ENCODE peak calls at places on chromosome 20, in six cellular contexts. U, O, J, D, T and L are unnamed samples.

GRCh38 chr20:64009811-64010387 is 26.1 kb upstream of the C20orf204 start:
- DNase-seq in U (no peak), O (no peak), T (no peak), J (no peak), D (no peak), L (no peak)

GRCh38 chr20:47348539-47349142 is 7.9 kb downstream of the ZMYND8 start:
- DNase-seq in T (no peak), U (no peak), O (no peak), D (no peak), J (no peak), L (no peak)

GRCh38 chr20:64161595-64162238 is 2.5 kb upstream of the MYT1 start:
- DNase-seq in J (peak; percentile 68), T (peak; percentile 47), O (no peak), D (no peak), U (peak; percentile 83), L (peak; percentile 82)

GRCh38 chr20:4470375-4470774 is 251.3 kb upstream of the PRND start:
- DNase-seq in T (no peak), D (peak; percentile 5), O (no peak), J (no peak), U (no peak), L (no peak)

GRCh38 chr20:5557123-5557522 is 193.1 kb upstream of the SHLD1 start:
- DNase-seq in J (peak; percentile 61), D (peak; percentile 54), T (peak; percentile 10), U (peak; percentile 36), O (peak; percentile 13), L (peak; percentile 63)

GRCh38 chr20:62766071-62766450 is 30.2 kb upstream of the MRGBP start:
- DNase-seq in J (no peak), T (no peak), D (no peak), O (no peak), U (no peak), L (no peak)

GRCh38 chr20:48827880-48828733 is at the start of gene PREX1:
- DNase-seq in O (no peak), T (peak; percentile 34), U (peak; percentile 98), J (no peak), D (peak; percentile 99), L (peak; percentile 95)

GRCh38 chr20:39823239-39823638 is 861.1 kb downstream of the DHX35 start:
- DNase-seq in T (no peak), O (no peak), J (no peak), D (no peak), U (no peak), L (no peak)

GRCh38 chr20:58989196-58989595 is 8.1 kb downstream of the NELFCD start:
- DNase-seq in O (no peak), J (no peak), T (no peak), D (no peak), U (no peak), L (no peak)

GRCh38 chr20:62642666-62643520 is 590 bp downstream of the SLCO4A1 start:
- DNase-seq in T (no peak), J (no peak), O (no peak), D (peak; percentile 64), U (peak; percentile 71), L (peak; percentile 67)

GRCh38 chr20:9515211-9515580 is 806 bp downstream of the LAMP5 start:
- DNase-seq in T (no peak), D (peak; percentile 54), O (no peak), U (no peak), J (no peak), L (no peak)

GRCh38 chr20:25360631-25361286 is 29.9 kb downstream of the ABHD12 start:
- DNase-seq in O (no peak), D (peak; percentile 23), J (no peak), T (no peak), U (no peak), L (no peak)

GRCh38 chr20:61743606-61744005 is 322.1 kb downstream of the TAF4 start:
- DNase-seq in U (no peak), T (no peak), O (no peak), J (no peak), D (no peak), L (no peak)

GRCh38 chr20:48731581-48731980 is 96.2 kb downstream of the PREX1 start:
- DNase-seq in D (no peak), T (no peak), J (no peak), O (no peak), U (no peak), L (no peak)

GRCh38 chr20:31861346-31862156 is 8.8 kb downstream of the DUSP15 start:
- DNase-seq in U (peak; percentile 99), T (peak; percentile 60), O (peak; percentile 35), D (peak; percentile 99), J (peak; percentile 59), L (peak; percentile 96)

GRCh38 chr20:48480391-48480790 is 347.4 kb downstream of the PREX1 start:
- DNase-seq in U (no peak), O (no peak), J (no peak), D (no peak), T (no peak), L (no peak)

GRCh38 chr20:25389858-25390537 is 637 bp downstream of the ABHD12 start:
- DNase-seq in J (no peak), O (no peak), U (peak; percentile 67), T (no peak), D (peak; percentile 82), L (peak; percentile 75)

GRCh38 chr20:41202426-41202825 is 65.1 kb downstream of the PLCG1 start:
- DNase-seq in T (no peak), D (no peak), O (no peak), J (no peak), U (no peak), L (no peak)

DNA sequence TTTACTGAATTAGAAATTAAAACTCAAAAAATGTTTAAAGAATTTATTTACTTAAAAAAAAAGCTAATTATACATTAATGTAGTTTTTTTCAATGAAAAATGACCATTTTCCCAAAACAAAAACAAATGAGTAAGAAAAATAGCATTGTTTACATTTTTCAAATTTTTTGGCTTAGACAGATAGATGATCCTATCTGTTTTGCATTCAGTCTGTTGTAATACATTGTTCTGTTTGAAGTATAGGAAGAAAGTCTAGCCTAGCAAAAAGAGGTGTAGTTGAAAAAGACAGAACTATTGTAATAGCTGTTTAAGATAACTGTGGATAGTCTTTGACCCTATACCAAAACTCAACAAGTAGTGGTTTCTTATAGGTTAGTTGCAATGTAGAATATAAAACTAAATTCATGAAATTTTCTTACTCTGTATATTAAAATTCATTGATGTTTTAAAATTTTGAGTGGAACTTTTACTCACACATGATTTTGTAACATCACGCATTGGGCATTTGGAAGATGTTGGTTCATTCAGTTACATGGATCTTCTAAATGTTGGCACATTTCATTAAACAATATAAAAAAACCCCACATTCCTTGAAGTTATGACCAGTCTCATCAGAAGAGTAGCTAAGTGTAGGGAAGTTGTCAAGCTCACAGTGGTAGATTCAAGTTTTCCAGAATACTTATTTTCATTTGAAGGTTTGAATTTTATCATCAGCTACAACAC is 62.0 kb downstream of the KCNS1 start:
- DNase-seq in T (no peak), D (no peak), O (no peak), U (no peak), J (no peak), L (no peak)
- TF ChIP-seq JUND in T (no peak), D (no peak), O (no peak), U (no peak), J (no peak), L (no peak)

DNA sequence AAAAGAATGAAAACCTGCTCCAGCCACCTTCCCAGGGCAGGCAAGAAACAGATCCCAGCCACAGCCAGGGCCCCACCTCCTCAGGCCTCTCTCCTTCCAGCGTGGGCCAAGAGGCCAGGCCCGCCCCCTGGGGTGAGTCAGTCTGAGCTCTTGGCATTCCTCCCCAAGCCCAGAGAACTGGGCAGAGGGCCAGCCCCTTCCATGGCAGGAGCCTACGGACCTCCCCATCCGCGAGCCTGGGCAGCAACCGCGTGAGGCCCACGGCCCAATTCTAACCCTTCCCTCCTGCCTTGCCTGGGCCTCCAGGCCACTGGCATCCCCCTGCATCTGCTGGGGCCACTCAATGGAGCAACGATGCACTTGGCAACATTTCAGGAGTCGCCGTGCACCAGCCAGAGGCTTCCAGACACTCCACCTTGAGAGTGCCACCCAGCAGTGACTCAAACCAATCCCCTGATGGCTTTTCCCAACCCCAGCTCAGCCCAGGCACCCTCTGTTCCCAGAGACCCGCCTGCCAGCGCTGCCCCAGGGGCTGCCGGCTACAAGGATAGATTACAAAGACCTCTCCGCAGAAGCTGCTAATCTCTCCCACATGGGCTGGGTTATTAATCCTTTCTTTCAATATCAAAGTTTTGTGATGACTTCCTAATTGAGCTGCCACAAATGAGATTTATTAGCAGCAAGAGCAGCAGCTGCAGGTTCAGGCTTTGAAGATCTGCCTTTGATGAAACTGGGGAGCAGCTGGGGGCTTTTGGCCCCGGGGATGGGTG is 85.8 kb downstream of the NFATC2 start:
- DNase-seq in J (peak; percentile 78), U (peak; percentile 47), O (peak; percentile 88), T (no peak), D (peak; percentile 89), L (peak; percentile 94)
- TF ChIP-seq JUND in J (no peak), U (no peak), O (peak; percentile 76), T (no peak), D (peak; percentile 79), L (no peak)

DNA sequence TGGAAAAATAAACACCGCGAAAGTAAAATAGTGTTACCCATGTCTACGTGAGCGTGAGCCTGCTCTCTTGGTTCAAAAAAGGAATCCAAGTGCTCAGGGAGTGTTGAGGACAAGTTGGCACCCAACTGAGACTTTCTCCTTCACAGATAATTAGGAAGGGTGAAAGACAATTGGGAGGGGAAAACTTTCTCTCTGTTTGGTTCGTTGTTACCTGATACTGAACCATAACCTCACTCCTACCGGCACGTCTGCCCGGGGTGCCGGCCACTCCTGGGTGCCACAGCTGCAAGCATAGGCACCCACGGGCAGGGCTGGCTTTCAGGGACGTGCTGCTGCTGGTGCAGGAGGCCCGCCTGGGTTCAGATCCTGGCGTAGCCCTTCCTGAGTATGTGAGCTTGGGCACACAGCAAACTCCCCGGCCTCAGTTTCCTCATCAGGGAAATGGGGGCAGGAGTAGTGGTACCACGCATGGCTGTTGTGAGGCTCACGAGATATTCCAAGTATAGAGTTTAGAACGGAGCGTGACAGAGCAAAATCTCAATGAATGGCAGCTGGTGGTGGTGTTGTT is 38.2 kb upstream of the PMEPA1 start:
- DNase-seq in J (no peak), D (no peak), T (no peak), O (no peak), U (no peak), L (no peak)
- TF ChIP-seq JUND in J (no peak), D (no peak), T (no peak), O (no peak), U (no peak), L (no peak)

GRCh38 chr20:36086767-36087166 is 67.8 kb upstream of the EPB41L1 start:
- DNase-seq in J (no peak), O (peak; percentile 74), U (peak; percentile 52), D (no peak), T (no peak), L (no peak)

GRCh38 chr20:36085686-36086267 is 68.8 kb upstream of the EPB41L1 start:
- DNase-seq in J (peak; percentile 72), O (peak; percentile 84), T (no peak), D (no peak), U (peak; percentile 67), L (no peak)

GRCh38 chr20:36084356-36084755 is 70.2 kb upstream of the EPB41L1 start:
- DNase-seq in J (no peak), U (no peak), O (no peak), D (no peak), T (no peak), L (no peak)

GRCh38 chr20:36082516-36082915 is 72.0 kb upstream of the EPB41L1 start:
- DNase-seq in O (no peak), D (no peak), U (no peak), J (no peak), T (no peak), L (no peak)

GRCh38 chr20:36084897-36085617 is 69.5 kb upstream of the EPB41L1 start:
- DNase-seq in O (no peak), J (peak; percentile 75), D (no peak), T (no peak), U (no peak), L (no peak)
- TF ChIP-seq JUND in O (no peak), J (no peak), D (no peak), T (no peak), U (no peak), L (no peak)